ENCODE peak calls at places on chromosomes 12 and 14, in ten cellular contexts. One of them, this sample, is unnamed.

GRCh38 chr14:69710378-69710777 is 56.6 kb upstream of the SRSF5 start:
- DNase-seq in GM23338: no peak
- DNase-seq in GM06990: no peak
- DNase-seq in GM13977: no peak
- DNase-seq in tibial artery: no peak
- DNase-seq in neural crest cell: no peak
- DNase-seq in heart right ventricle: no peak
- DNase-seq in AG04450: no peak
- DNase-seq in colonic mucosa: no peak
- DNase-seq in RWPE1: no peak
- DNase-seq in this sample: no peak

GRCh38 chr12:23906329-23906728 is 43.1 kb downstream of the SOX5 start:
- DNase-seq in GM23338: peak
- DNase-seq in GM06990: no peak
- DNase-seq in GM13977: no peak
- DNase-seq in tibial artery: no peak
- DNase-seq in neural crest cell: peak
- DNase-seq in heart right ventricle: no peak
- DNase-seq in AG04450: no peak
- DNase-seq in colonic mucosa: no peak
- DNase-seq in RWPE1: peak
- DNase-seq in this sample: no peak

GRCh38 chr12:128365831-128366231 is 98.9 kb downstream of the TMEM132C start:
- DNase-seq in GM23338: no peak
- DNase-seq in GM06990: no peak
- DNase-seq in GM13977: no peak
- DNase-seq in tibial artery: no peak
- DNase-seq in neural crest cell: peak
- DNase-seq in heart right ventricle: no peak
- DNase-seq in AG04450: no peak
- DNase-seq in colonic mucosa: no peak
- DNase-seq in RWPE1: no peak
- DNase-seq in this sample: no peak

GRCh38 chr14:72643317-72643801 is 250.5 kb downstream of the DPF3 start:
- DNase-seq in GM23338: no peak
- DNase-seq in GM06990: no peak
- DNase-seq in GM13977: no peak
- DNase-seq in tibial artery: no peak
- DNase-seq in neural crest cell: no peak
- DNase-seq in heart right ventricle: no peak
- DNase-seq in AG04450: peak
- DNase-seq in colonic mucosa: no peak
- DNase-seq in RWPE1: peak
- DNase-seq in this sample: no peak

GRCh38 chr14:54893151-54893760 is 9.4 kb downstream of the GCH1 start:
- DNase-seq in GM23338: peak
- DNase-seq in GM06990: peak
- DNase-seq in GM13977: peak
- DNase-seq in tibial artery: no peak
- DNase-seq in neural crest cell: no peak
- DNase-seq in heart right ventricle: no peak
- DNase-seq in AG04450: peak
- DNase-seq in colonic mucosa: no peak
- DNase-seq in RWPE1: peak
- DNase-seq in this sample: peak

GRCh38 chr14:76922599-76922998 is 96.4 kb downstream of the LRRC74A start:
- DNase-seq in GM23338: peak
- DNase-seq in GM06990: no peak
- DNase-seq in GM13977: no peak
- DNase-seq in tibial artery: no peak
- DNase-seq in neural crest cell: no peak
- DNase-seq in heart right ventricle: no peak
- DNase-seq in AG04450: no peak
- DNase-seq in colonic mucosa: no peak
- DNase-seq in RWPE1: no peak
- DNase-seq in this sample: no peak

GRCh38 chr14:100824156-100824555 is 1.8 kb upstream of the MEG3 start:
- DNase-seq in GM23338: peak
- DNase-seq in GM06990: no peak
- DNase-seq in GM13977: peak
- DNase-seq in tibial artery: no peak
- DNase-seq in neural crest cell: no peak
- DNase-seq in heart right ventricle: peak
- DNase-seq in AG04450: no peak
- DNase-seq in colonic mucosa: no peak
- DNase-seq in RWPE1: no peak
- DNase-seq in this sample: no peak

GRCh38 chr12:84920331-84920730 is 7.7 kb upstream of the SLC6A15 start:
- DNase-seq in GM23338: no peak
- DNase-seq in GM06990: no peak
- DNase-seq in GM13977: no peak
- DNase-seq in tibial artery: no peak
- DNase-seq in neural crest cell: no peak
- DNase-seq in heart right ventricle: no peak
- DNase-seq in AG04450: no peak
- DNase-seq in colonic mucosa: no peak
- DNase-seq in RWPE1: peak
- DNase-seq in this sample: no peak

GRCh38 chr12:104626069-104626690 is 169.4 kb downstream of the CHST11 start:
- DNase-seq in GM23338: no peak
- DNase-seq in GM06990: no peak
- DNase-seq in GM13977: no peak
- DNase-seq in tibial artery: no peak
- DNase-seq in neural crest cell: no peak
- DNase-seq in heart right ventricle: no peak
- DNase-seq in AG04450: no peak
- DNase-seq in colonic mucosa: no peak
- DNase-seq in RWPE1: no peak
- DNase-seq in this sample: no peak
- TF ChIP-seq CTCF in GM23338: no peak
- TF ChIP-seq CTCF in GM06990: no peak
- TF ChIP-seq CTCF in GM13977: no peak
- TF ChIP-seq CTCF in tibial artery: no peak
- TF ChIP-seq CTCF in neural crest cell: no peak
- TF ChIP-seq CTCF in heart right ventricle: no peak
- TF ChIP-seq CTCF in AG04450: no peak
- TF ChIP-seq CTCF in colonic mucosa: no peak
- TF ChIP-seq CTCF in RWPE1: no peak
- TF ChIP-seq CTCF in this sample: no peak

DNA sequence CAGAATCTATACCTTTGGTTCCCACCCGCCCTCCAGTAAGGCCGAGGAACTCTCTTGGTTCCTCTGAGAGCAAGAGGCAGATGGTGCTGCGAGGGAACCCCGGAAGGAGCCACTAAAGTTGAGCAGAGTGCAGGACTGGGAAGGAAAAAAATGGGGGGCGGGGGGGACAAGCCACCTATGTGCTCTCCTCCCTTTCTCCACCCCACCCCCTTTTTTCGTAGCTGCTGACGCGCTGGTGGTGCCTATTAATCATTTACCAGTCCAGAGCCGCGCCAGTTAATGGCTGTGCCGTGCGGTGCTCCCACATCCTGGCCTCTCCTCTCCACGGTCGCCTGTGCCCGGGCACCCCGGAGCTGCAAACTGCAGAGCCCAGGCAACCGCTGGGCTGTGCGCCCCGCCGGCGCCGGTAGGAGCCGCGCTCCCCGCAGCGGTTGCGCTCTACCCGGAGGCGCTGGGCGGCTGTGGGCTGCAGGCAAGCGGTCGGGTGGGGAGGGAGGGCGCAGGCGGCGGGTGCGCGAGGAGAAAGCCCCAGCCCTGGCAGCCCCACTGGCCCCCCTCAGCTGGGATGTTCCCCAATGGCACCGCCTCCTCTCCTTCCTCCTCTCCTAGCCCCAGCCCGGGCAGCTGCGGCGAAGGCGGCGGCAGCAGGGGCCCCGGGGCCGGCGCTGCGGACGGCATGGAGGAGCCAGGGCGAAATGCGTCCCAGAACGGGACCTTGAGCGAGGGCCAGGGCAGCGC is 1.3 kb downstream of the SSTR1 start:
- DNase-seq in GM23338: peak
- DNase-seq in GM06990: no peak
- DNase-seq in GM13977: no peak
- DNase-seq in tibial artery: no peak
- DNase-seq in neural crest cell: no peak
- DNase-seq in heart right ventricle: peak
- DNase-seq in AG04450: no peak
- DNase-seq in colonic mucosa: peak
- DNase-seq in RWPE1: no peak
- DNase-seq in this sample: peak
- TF ChIP-seq CTCF in GM23338: no peak
- TF ChIP-seq CTCF in GM06990: no peak
- TF ChIP-seq CTCF in GM13977: no peak
- TF ChIP-seq CTCF in tibial artery: no peak
- TF ChIP-seq CTCF in neural crest cell: peak
- TF ChIP-seq CTCF in heart right ventricle: no peak
- TF ChIP-seq CTCF in AG04450: peak
- TF ChIP-seq CTCF in colonic mucosa: no peak
- TF ChIP-seq CTCF in RWPE1: no peak
- TF ChIP-seq CTCF in this sample: no peak

GRCh38 chr14:105167303-105168092 is 1.1 kb downstream of the JAG2 start:
- DNase-seq in GM23338: peak
- DNase-seq in GM06990: peak
- DNase-seq in GM13977: no peak
- DNase-seq in tibial artery: no peak
- DNase-seq in neural crest cell: no peak
- DNase-seq in heart right ventricle: no peak
- DNase-seq in AG04450: no peak
- DNase-seq in colonic mucosa: no peak
- DNase-seq in RWPE1: peak
- DNase-seq in this sample: peak
- TF ChIP-seq CTCF in GM23338: no peak
- TF ChIP-seq CTCF in GM06990: no peak
- TF ChIP-seq CTCF in GM13977: peak
- TF ChIP-seq CTCF in tibial artery: no peak
- TF ChIP-seq CTCF in neural crest cell: peak
- TF ChIP-seq CTCF in heart right ventricle: peak
- TF ChIP-seq CTCF in AG04450: no peak
- TF ChIP-seq CTCF in colonic mucosa: no peak
- TF ChIP-seq CTCF in RWPE1: peak
- TF ChIP-seq CTCF in this sample: peak

GRCh38 chr12:27566159-27566558 is 42.2 kb downstream of the PPFIBP1 start:
- DNase-seq in GM23338: no peak
- DNase-seq in GM06990: no peak
- DNase-seq in GM13977: no peak
- DNase-seq in tibial artery: no peak
- DNase-seq in neural crest cell: no peak
- DNase-seq in heart right ventricle: no peak
- DNase-seq in AG04450: no peak
- DNase-seq in colonic mucosa: no peak
- DNase-seq in RWPE1: no peak
- DNase-seq in this sample: no peak
- TF ChIP-seq CTCF in GM23338: no peak
- TF ChIP-seq CTCF in GM06990: no peak
- TF ChIP-seq CTCF in GM13977: no peak
- TF ChIP-seq CTCF in tibial artery: no peak
- TF ChIP-seq CTCF in neural crest cell: no peak
- TF ChIP-seq CTCF in heart right ventricle: no peak
- TF ChIP-seq CTCF in AG04450: no peak
- TF ChIP-seq CTCF in colonic mucosa: no peak
- TF ChIP-seq CTCF in RWPE1: no peak
- TF ChIP-seq CTCF in this sample: no peak

GRCh38 chr12:121802485-121802842 is 1.3 kb upstream of the SETD1B start:
- DNase-seq in GM23338: no peak
- DNase-seq in GM06990: no peak
- DNase-seq in GM13977: no peak
- DNase-seq in tibial artery: no peak
- DNase-seq in neural crest cell: no peak
- DNase-seq in heart right ventricle: no peak
- DNase-seq in AG04450: no peak
- DNase-seq in colonic mucosa: no peak
- DNase-seq in RWPE1: no peak
- DNase-seq in this sample: no peak
- TF ChIP-seq CTCF in GM23338: no peak
- TF ChIP-seq CTCF in GM06990: no peak
- TF ChIP-seq CTCF in GM13977: no peak
- TF ChIP-seq CTCF in tibial artery: no peak
- TF ChIP-seq CTCF in neural crest cell: no peak
- TF ChIP-seq CTCF in heart right ventricle: no peak
- TF ChIP-seq CTCF in AG04450: no peak
- TF ChIP-seq CTCF in colonic mucosa: no peak
- TF ChIP-seq CTCF in RWPE1: no peak
- TF ChIP-seq CTCF in this sample: no peak

GRCh38 chr14:50342211-50343080 is 30.3 kb downstream of the DMAC2L start:
- DNase-seq in GM23338: peak
- DNase-seq in GM06990: peak
- DNase-seq in GM13977: peak
- DNase-seq in tibial artery: peak
- DNase-seq in neural crest cell: no peak
- DNase-seq in heart right ventricle: peak
- DNase-seq in AG04450: no peak
- DNase-seq in colonic mucosa: peak
- DNase-seq in RWPE1: peak
- DNase-seq in this sample: peak

GRCh38 chr14:50339178-50339804 is 27.2 kb downstream of the DMAC2L start:
- DNase-seq in GM23338: no peak
- DNase-seq in GM06990: no peak
- DNase-seq in GM13977: no peak
- DNase-seq in tibial artery: no peak
- DNase-seq in neural crest cell: no peak
- DNase-seq in heart right ventricle: no peak
- DNase-seq in AG04450: no peak
- DNase-seq in colonic mucosa: no peak
- DNase-seq in RWPE1: no peak
- DNase-seq in this sample: no peak

GRCh38 chr14:50338547-50338946 is 26.4 kb downstream of the DMAC2L start:
- DNase-seq in GM23338: no peak
- DNase-seq in GM06990: no peak
- DNase-seq in GM13977: no peak
- DNase-seq in tibial artery: no peak
- DNase-seq in neural crest cell: no peak
- DNase-seq in heart right ventricle: no peak
- DNase-seq in AG04450: no peak
- DNase-seq in colonic mucosa: no peak
- DNase-seq in RWPE1: no peak
- DNase-seq in this sample: no peak

GRCh38 chr14:50340045-50340444 is 27.9 kb downstream of the DMAC2L start:
- DNase-seq in GM23338: no peak
- DNase-seq in GM06990: no peak
- DNase-seq in GM13977: no peak
- DNase-seq in tibial artery: no peak
- DNase-seq in neural crest cell: no peak
- DNase-seq in heart right ventricle: no peak
- DNase-seq in AG04450: no peak
- DNase-seq in colonic mucosa: no peak
- DNase-seq in RWPE1: no peak
- DNase-seq in this sample: no peak

DNA sequence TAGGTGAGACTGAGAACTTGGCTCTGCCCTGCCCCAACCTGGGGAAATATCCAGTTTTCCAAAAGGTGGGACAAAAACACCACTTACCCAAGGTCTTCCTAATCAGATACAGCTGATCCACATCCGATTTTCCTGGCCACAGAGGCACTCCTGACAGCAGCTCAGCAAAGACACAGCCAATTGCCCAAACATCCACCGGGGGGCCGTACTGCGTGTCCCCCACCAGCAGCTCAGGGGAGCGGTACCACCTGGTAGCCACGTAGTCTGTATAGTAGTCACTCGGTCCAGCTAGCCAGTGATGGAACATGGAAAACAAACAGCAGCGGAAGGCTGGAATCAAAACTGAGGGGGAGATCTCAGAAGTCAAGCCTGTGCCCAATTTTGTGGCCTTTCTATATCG is 28.8 kb downstream of the DMAC2L start:
- DNase-seq in GM23338: peak
- DNase-seq in GM06990: no peak
- DNase-seq in GM13977: no peak
- DNase-seq in tibial artery: no peak
- DNase-seq in neural crest cell: no peak
- DNase-seq in heart right ventricle: no peak
- DNase-seq in AG04450: no peak
- DNase-seq in colonic mucosa: no peak
- DNase-seq in RWPE1: no peak
- DNase-seq in this sample: no peak
- TF ChIP-seq CTCF in GM23338: peak
- TF ChIP-seq CTCF in GM06990: no peak
- TF ChIP-seq CTCF in GM13977: no peak
- TF ChIP-seq CTCF in tibial artery: no peak
- TF ChIP-seq CTCF in neural crest cell: no peak
- TF ChIP-seq CTCF in heart right ventricle: no peak
- TF ChIP-seq CTCF in AG04450: peak
- TF ChIP-seq CTCF in colonic mucosa: no peak
- TF ChIP-seq CTCF in RWPE1: no peak
- TF ChIP-seq CTCF in this sample: no peak